ENCODE peak calls at places on chromosomes 16 and 17, in five cellular contexts. U, Q, T, Y and R are unnamed samples.

GRCh38 chr17:50817142-50817751 is 18.1 kb upstream of the WFIKKN2 start:
- DNase-seq in T (no peak), Y (no peak), Q (peak), U (peak), R (no peak)

GRCh38 chr17:38590988-38591758 is 14.6 kb downstream of the SRCIN1 start:
- DNase-seq in U (no peak), Q (no peak), T (no peak), Y (peak), R (no peak)

GRCh38 chr16:31868701-31869167 is 4.9 kb upstream of the ZNF267 start:
- DNase-seq in U (peak), Q (peak), T (no peak), Y (peak), R (peak)

GRCh38 chr16:49468611-49469322 is 95.2 kb downstream of the C16orf78 start:
- DNase-seq in U (no peak), Y (no peak), T (no peak), Q (no peak), R (peak)

GRCh38 chr17:56679148-56679766 is 85.8 kb downstream of the NOG start:
- DNase-seq in U (peak), Q (no peak), T (no peak), Y (peak), R (no peak)

GRCh38 chr16:72621651-72622050 is 426.3 kb downstream of the ZFHX3 start:
- DNase-seq in T (no peak), Q (no peak), Y (no peak), U (no peak), R (no peak)

GRCh38 chr16:54054237-54054780 is 232.3 kb downstream of the IRX3 start:
- DNase-seq in Q (no peak), T (no peak), Y (no peak), U (no peak), R (no peak)

GRCh38 chr16:87201052-87201451 is 116.1 kb downstream of the C16orf95 start:
- DNase-seq in U (peak), Y (no peak), Q (peak), T (no peak), R (peak)

GRCh38 chr16:16120382-16121184 is 102.7 kb downstream of the ABCC6 start:
- DNase-seq in T (no peak), Q (peak), Y (no peak), U (no peak), R (peak)

GRCh38 chr17:79741751-79742588 is 11.2 kb downstream of the ENPP7 start:
- DNase-seq in Y (peak), T (no peak), Q (peak), U (peak), R (peak)

GRCh38 chr17:82957961-82958491 is 118.2 kb upstream of the ZNF750 start:
- DNase-seq in Q (no peak), Y (no peak), U (no peak), T (no peak), R (peak)

GRCh38 chr16:27980076-27980775 is 83.3 kb downstream of the GSG1L start:
- DNase-seq in T (no peak), Y (no peak), U (no peak), Q (no peak), R (peak)

GRCh38 chr16:25914357-25914962 is 222.7 kb downstream of the HS3ST4 start:
- DNase-seq in Y (no peak), U (no peak), T (no peak), Q (no peak), R (no peak)

GRCh38 chr17:8176197-8176940 is at the start of gene TMEM107:
- DNase-seq in T (peak), Y (peak), Q (peak), U (peak), R (peak)
- TF ChIP-seq EP300 in T (no peak), Y (no peak), Q (no peak), U (no peak), R (no peak)

DNA sequence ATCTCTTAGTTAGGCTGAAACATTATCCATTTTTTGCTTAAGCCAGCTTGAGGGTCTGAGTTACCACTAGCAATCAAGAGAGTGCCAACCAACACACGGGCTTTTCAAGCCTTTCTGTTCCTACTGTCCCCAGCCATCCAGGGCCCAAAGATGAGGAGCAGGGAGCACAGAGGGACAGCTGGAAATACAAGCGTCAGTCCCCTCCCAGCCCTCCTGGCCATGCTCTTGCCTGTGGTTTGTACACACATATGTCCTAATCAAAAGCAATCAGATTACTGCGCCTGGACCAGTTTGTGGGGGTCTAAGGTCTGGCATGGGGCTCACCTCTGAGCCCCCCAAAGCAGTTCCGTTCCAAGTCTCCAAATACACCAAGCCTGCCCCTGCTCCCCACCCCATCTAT is 3.5 kb downstream of the CORO7 start:
- DNase-seq in Q (no peak), Y (no peak), U (no peak), T (no peak), R (no peak)
- H3K4me3 ChIP-seq in Q (no peak), Y (no peak), U (no peak), T (no peak), R (no peak)

GRCh38 chr17:41527076-41528023 is 758 bp downstream of the KRT19 start:
- DNase-seq in Y (no peak), T (no peak), Q (peak), U (no peak), R (no peak)
- TF ChIP-seq POLR2A in Y (no peak), T (no peak), Q (no peak), U (no peak), R (no peak)

GRCh38 chr16:55622930-55623561 is 32.7 kb upstream of the SLC6A2 start:
- DNase-seq in Y (peak), U (peak), T (no peak), Q (no peak), R (no peak)
- TF ChIP-seq EP300 in Y (peak), U (no peak), T (no peak), Q (no peak), R (no peak)

GRCh38 chr17:75511610-75512575 is 3.4 kb downstream of the CASKIN2 start:
- DNase-seq in Y (peak), U (no peak), T (no peak), Q (no peak), R (no peak)
- H3K4me3 ChIP-seq in Y (no peak), U (no peak), T (no peak), Q (no peak), R (no peak)

GRCh38 chr16:282944-283744 is at the start of gene PDIA2:
- DNase-seq in Y (no peak), Q (no peak), U (no peak), T (no peak), R (no peak)
- TF ChIP-seq POLR2A in Y (no peak), Q (no peak), U (no peak), T (no peak), R (no peak)

GRCh38 chr16:3717235-3718018 is at the start of gene TRAP1:
- DNase-seq in T (peak), U (peak), Y (peak), Q (peak), R (peak)
- TF ChIP-seq EP300 in T (peak), U (no peak), Y (peak), Q (no peak), R (no peak)